ENCODE peak calls at places on chromosomes 3 and 15, in nine cellular contexts. G is A549, X is prostate gland, T is K562, V is ovary, H is testis, B is sigmoid colon, R is IMR-90, D is heart left ventricle. O is an unnamed sample.

GRCh38 chr3:155560594-155560993 is 184.3 kb downstream of the PLCH1 start:
- DNase-seq in G (peak; percentile 51), X (no peak), T (no peak), V (no peak), H (no peak), B (no peak), R (no peak), D (no peak), O (no peak)

GRCh38 chr3:114558271-114558670 is 264.4 kb downstream of the TIGIT start:
- DNase-seq in G (no peak), X (no peak), T (no peak), V (no peak), H (no peak), B (no peak), R (peak; percentile 46), D (no peak), O (no peak)

GRCh38 chr3:134371542-134372324 is 2.5 kb downstream of the AMOTL2 start:
- DNase-seq in G (no peak), X (no peak), T (no peak), V (no peak), H (no peak), B (peak; percentile 56), R (peak; percentile 53), D (no peak), O (no peak)

GRCh38 chr3:100710355-100711198 is 1.3 kb downstream of the TFG start:
- DNase-seq in G (peak; percentile 85), X (no peak), T (peak; percentile 44), V (no peak), H (peak; percentile 65), B (no peak), R (peak; percentile 77), D (no peak), O (no peak)

GRCh38 chr15:67724679-67725365 is 100.5 kb upstream of the SKOR1 start:
- DNase-seq in G (no peak), X (no peak), T (no peak), V (no peak), H (no peak), B (no peak), R (no peak), D (no peak), O (no peak)

GRCh38 chr3:112303811-112304325 is 9.9 kb upstream of the SLC9C1 start:
- DNase-seq in G (no peak), X (no peak), T (no peak), V (no peak), H (peak; percentile 70), B (no peak), R (peak; percentile 28), D (peak; percentile 24), O (no peak)

GRCh38 chr15:73955326-73955725 is 29.1 kb downstream of the LOXL1 start:
- DNase-seq in G (no peak), X (no peak), T (no peak), V (peak; percentile 28), H (no peak), B (peak; percentile 48), R (no peak), D (no peak), O (no peak)

GRCh38 chr15:101062471-101063171 is 143.5 kb downstream of the LRRK1 start:
- DNase-seq in G (no peak), X (no peak), T (no peak), V (no peak), H (peak; percentile 5), B (peak; percentile 42), R (no peak), D (peak; percentile 2), O (no peak)

GRCh38 chr15:31228980-31229826 is 97.4 kb upstream of the KLF13 start:
- DNase-seq in G (peak; percentile 55), X (no peak), T (no peak), V (no peak), H (no peak), B (no peak), R (no peak), D (peak; percentile 51), O (peak; percentile 57)

GRCh38 chr15:60899322-60899966 is 329.7 kb downstream of the RORA start:
- DNase-seq in G (no peak), X (no peak), T (no peak), V (no peak), H (no peak), B (no peak), R (no peak), D (no peak), O (no peak)

DNA sequence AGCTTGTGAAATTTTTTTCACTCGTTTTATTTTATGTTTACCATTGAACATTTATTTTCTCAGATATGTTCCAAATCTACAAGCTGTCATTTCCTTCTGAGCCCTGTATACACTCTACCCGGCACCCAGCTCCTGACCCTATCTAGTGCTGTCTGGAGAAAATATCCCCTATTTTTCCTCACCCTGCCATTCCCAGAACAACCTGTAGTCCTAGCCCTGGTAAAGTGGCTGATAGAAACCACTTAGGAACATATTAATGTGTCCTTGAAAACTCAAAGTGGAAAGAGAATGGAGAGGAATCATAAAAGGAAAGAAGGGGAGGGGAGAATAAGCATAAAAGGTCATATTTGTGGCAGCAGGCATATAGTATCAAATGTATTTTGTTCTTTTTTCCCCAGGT is 8.2 kb upstream of the TIMMDC1 start:
- DNase-seq in G (no peak), X (no peak), T (no peak), V (no peak), H (no peak), B (no peak), R (no peak), D (no peak), O (no peak)
- TF ChIP-seq CTCF in G (no peak), X (no peak), T (no peak), V (no peak), H (no peak), B (no peak), R (no peak), D (no peak), O (no peak)

DNA sequence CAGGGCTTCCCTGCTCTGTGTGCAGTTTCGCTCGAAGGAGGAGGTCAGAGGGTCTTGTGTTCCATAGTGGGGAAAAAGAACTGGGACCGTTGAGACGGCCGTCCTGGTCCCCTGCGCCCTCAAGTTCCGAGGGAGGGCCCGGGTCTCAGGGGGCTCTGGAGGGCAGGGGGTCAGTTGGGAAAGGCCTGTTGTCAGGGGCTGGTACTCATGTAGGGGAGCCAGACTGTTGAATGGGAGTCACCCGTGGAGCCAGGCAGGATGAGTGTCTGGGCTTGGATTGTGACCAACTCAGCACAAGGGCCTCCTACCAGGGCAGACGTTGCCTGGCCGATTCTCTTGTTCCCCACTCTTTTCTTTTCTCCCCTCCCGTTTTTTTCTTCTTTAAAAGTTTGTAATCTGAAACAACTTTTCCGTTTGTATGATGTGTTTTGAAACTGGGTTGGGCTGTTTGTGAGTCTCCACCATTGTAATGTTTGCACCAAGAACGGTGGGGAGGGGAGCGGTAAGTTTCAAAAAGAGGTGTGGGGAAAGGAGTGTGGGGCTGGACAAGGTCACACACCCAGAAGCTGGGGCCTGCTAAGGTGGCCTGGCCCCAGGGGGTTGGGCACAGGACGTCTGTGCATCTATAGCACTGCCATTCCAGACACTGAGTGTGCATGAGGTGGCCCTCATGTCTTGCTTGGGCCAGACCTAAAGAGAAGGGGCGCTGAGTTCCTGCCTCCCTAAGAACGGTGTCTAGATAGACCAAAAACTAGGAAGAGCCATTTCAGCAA is 1.1 kb downstream of the CMTM7 start:
- DNase-seq in G (peak; percentile 14), X (peak; percentile 16), T (no peak), V (peak; percentile 53), H (peak; percentile 66), B (peak; percentile 83), R (peak; percentile 77), D (peak; percentile 56), O (no peak)
- H3K4me1 ChIP-seq in G (peaks cover 5% of the 10 kb centered on the region), X (no peaks in the 10 kb centered on the region), T (no peaks in the 10 kb centered on the region), V (peaks cover 6% of the 10 kb centered on the region), H (peaks cover 7% of the 10 kb centered on the region), B (peaks cover 11% of the 10 kb centered on the region), R (peaks cover 2% of the 10 kb centered on the region), D (peaks cover 4% of the 10 kb centered on the region), O (no peaks in the 10 kb centered on the region)

DNA sequence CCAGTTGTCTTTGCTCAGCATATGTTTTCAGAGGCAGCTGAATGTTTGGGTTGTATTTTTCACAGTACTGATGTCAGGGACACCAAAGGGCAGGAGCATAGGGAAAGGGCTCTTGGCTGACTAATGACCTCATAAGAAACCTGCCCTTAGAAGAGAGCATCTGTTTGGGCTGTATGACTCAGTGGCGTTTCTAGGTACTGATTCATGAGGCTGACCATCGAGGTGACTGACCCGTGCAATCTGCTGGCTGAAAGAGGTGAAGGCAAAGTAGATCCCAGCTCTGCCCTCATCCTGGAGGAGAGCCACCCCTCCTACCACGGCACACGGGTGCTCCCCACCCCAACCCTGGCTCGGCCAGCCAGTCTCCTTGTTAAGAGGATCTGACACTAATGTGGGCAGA is 8.3 kb downstream of the LMCD1 start:
- DNase-seq in G (peak; percentile 46), X (no peak), T (no peak), V (no peak), H (no peak), B (no peak), R (peak; percentile 98), D (no peak), O (no peak)
- TF ChIP-seq POLR2A in G (no peak), X (no peak), T (no peak), V (no peak), H (no peak), B (no peak), R (peak; percentile 41), D (no peak), O (no peak)

GRCh38 chr15:40846846-40847224 is 3.0 kb downstream of the SPINT1 start:
- DNase-seq in G (no peak), X (no peak), T (no peak), V (no peak), H (no peak), B (no peak), R (no peak), D (no peak), O (no peak)

GRCh38 chr15:40844543-40844981 is 714 bp downstream of the SPINT1 start:
- DNase-seq in G (no peak), X (no peak), T (no peak), V (no peak), H (peak; percentile 19), B (no peak), R (no peak), D (peak; percentile 38), O (peak; percentile 40)

GRCh38 chr15:40845511-40846284 is 1.9 kb downstream of the SPINT1 start:
- DNase-seq in G (no peak), X (peak; percentile 94), T (no peak), V (no peak), H (no peak), B (no peak), R (no peak), D (no peak), O (no peak)

GRCh38 chr15:40845036-40845435 is 1.2 kb downstream of the SPINT1 start:
- DNase-seq in G (no peak), X (no peak), T (no peak), V (no peak), H (no peak), B (no peak), R (no peak), D (no peak), O (no peak)

DNA sequence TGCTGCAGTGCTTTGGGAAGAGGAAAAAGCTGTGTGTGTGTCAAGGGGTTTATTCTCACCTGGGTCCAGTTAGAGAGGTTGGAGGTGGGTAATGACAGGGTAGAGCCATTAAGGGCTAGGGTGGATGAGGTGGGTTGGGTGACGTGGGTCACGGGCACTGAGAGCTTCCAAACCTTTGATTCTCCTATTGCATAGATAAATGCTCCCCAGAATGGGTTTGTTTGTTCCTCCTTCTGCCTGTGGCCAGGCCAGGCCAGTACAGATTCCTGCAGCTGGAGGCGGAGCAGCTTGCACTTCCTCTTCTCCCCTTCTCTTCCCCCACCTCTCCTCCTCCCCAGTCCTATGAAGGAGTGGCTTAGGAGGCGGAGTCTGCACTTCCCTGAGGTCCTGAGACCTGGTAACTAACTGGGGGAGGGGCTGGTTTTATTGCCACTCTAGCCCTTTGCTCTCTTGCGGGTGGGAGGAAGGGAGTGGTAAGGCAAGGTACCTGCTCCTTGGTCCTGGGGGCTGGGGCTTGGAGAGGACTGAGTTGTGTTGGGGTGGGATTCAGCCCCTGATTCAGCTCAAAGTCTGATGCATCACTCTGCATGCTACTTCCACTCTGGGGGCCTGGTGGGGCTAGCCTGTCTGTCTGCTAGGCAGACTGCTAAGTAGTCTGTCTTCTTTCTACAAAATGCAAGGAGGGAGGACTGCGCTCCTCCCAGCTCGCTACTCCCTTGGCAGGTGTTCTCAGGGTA is 3.5 kb downstream of the SPINT1 start:
- DNase-seq in G (peak; percentile 38), X (peak; percentile 87), T (peak; percentile 88), V (no peak), H (peak; percentile 27), B (no peak), R (peak; percentile 28), D (peak; percentile 58), O (peak; percentile 67)
- TF ChIP-seq CTCF in G (no peak), X (peak; percentile 22), T (peak; percentile 10), V (no peak), H (no peak), B (no peak), R (no peak), D (no peak), O (no peak)

O was measured in right lobe of liver.